ENCODE peak calls at places on chromosome 2, in seven cellular contexts. G, H, P, D, N, X and Q are unnamed samples.

GRCh38 chr2:102251042-102251848 is 60.1 kb upstream of the IL1RL1 start:
- DNase-seq in H (no peak), N (no peak), D (peak; percentile 72), P (peak; percentile 81), G (peak; percentile 69), X (no peak), Q (no peak)

GRCh38 chr2:27527182-27527581 is 30.5 kb downstream of the GCKR start:
- DNase-seq in P (no peak), G (no peak), D (no peak), X (no peak), H (no peak), N (no peak), Q (no peak)

GRCh38 chr2:104856086-104856972 is 2.4 kb downstream of the POU3F3 start:
- DNase-seq in N (no peak), D (no peak), H (no peak), G (no peak), P (no peak), X (no peak), Q (no peak)

GRCh38 chr2:103292570-103293265 is 530.9 kb downstream of the TMEM182 start:
- DNase-seq in X (no peak), P (no peak), N (no peak), G (peak; percentile 27), D (no peak), H (no peak), Q (no peak)

GRCh38 chr2:190759749-190760213 is 110.9 kb downstream of the NAB1 start:
- DNase-seq in G (no peak), H (no peak), P (no peak), D (no peak), X (peak; percentile 36), N (no peak), Q (no peak)

GRCh38 chr2:237879058-237879430 is 19.6 kb downstream of the RAMP1 start:
- DNase-seq in G (no peak), P (no peak), D (no peak), H (no peak), X (no peak), N (no peak), Q (no peak)

GRCh38 chr2:156540706-156541105 is 104.5 kb downstream of the GPD2 start:
- DNase-seq in X (no peak), P (no peak), D (no peak), H (no peak), G (no peak), N (no peak), Q (no peak)

GRCh38 chr2:63048367-63049171 is 2.1 kb upstream of the OTX1 start:
- DNase-seq in X (no peak), N (no peak), G (peak; percentile 57), H (no peak), P (peak; percentile 25), D (no peak), Q (no peak)

GRCh38 chr2:98554116-98554861 is 54.0 kb downstream of the COA5 start:
- DNase-seq in D (no peak), X (no peak), P (no peak), G (no peak), N (no peak), H (no peak), Q (no peak)

GRCh38 chr2:36473230-36473629 is 117.7 kb downstream of the CRIM1 start:
- DNase-seq in D (no peak), X (no peak), G (no peak), N (no peak), H (no peak), P (no peak), Q (no peak)

GRCh38 chr2:35931626-35932025 is 424.0 kb upstream of the CRIM1 start:
- DNase-seq in P (no peak), D (no peak), H (no peak), G (no peak), N (no peak), X (no peak), Q (no peak)

GRCh38 chr2:215712850-215713230 is 277.0 kb upstream of the FN1 start:
- DNase-seq in X (no peak), N (no peak), H (no peak), G (no peak), P (no peak), D (no peak), Q (no peak)

GRCh38 chr2:117980783-117981676 is 32.8 kb downstream of the CCDC93 start:
- DNase-seq in X (peak; percentile 81), H (no peak), G (no peak), N (no peak), P (no peak), D (no peak), Q (no peak)

GRCh38 chr2:57479994-57480393 is 566.6 kb upstream of the VRK2 start:
- DNase-seq in N (no peak), P (no peak), X (no peak), G (no peak), D (no peak), H (no peak), Q (no peak)

GRCh38 chr2:239894276-239894675 is 130.9 kb downstream of the NDUFA10 start:
- DNase-seq in H (no peak), P (no peak), X (no peak), D (no peak), N (no peak), G (no peak), Q (no peak)

GRCh38 chr2:39455826-39456225 is 18.7 kb upstream of the MAP4K3 start:
- DNase-seq in D (no peak), G (no peak), P (no peak), H (no peak), X (no peak), N (no peak), Q (no peak)

GRCh38 chr2:17947113-17947512 is 68.6 kb downstream of the KCNS3 start:
- DNase-seq in P (no peak), D (no peak), N (no peak), G (no peak), H (no peak), X (no peak), Q (no peak)

GRCh38 chr2:144834363-144834762 is 314.4 kb upstream of the ZEB2 start:
- DNase-seq in X (no peak), H (no peak), P (no peak), G (no peak), N (no peak), D (no peak), Q (no peak)

GRCh38 chr2:173978447-173978846 is 13.3 kb upstream of the SP3 start:
- DNase-seq in N (no peak), P (no peak), G (no peak), H (no peak), X (no peak), D (no peak), Q (no peak)

GRCh38 chr2:39631715-39632114 is 34.0 kb upstream of the TMEM178A start:
- DNase-seq in X (peak; percentile 96), D (no peak), G (no peak), P (no peak), N (no peak), H (no peak), Q (no peak)

GRCh38 chr2:241049739-241050623 is 51.6 kb downstream of the SNED1 start:
- DNase-seq in H (peak; percentile 7), P (peak; percentile 13), N (no peak), X (no peak), G (peak; percentile 84), D (peak; percentile 16), Q (peak; percentile 3)

GRCh38 chr2:40451926-40452605 is at the start of gene SLC8A1:
- DNase-seq in P (no peak), N (no peak), H (peak; percentile 70), D (peak; percentile 53), X (no peak), G (peak; percentile 73), Q (no peak)

GRCh38 chr2:37267685-37268084 is 36.2 kb downstream of the NDUFAF7 start:
- DNase-seq in P (no peak), D (no peak), N (no peak), G (no peak), X (no peak), H (no peak), Q (no peak)

GRCh38 chr2:29011650-29012060 is 30.6 kb downstream of the TOGARAM2 start:
- DNase-seq in G (no peak), D (peak; percentile 84), X (no peak), H (peak; percentile 58), P (no peak), N (peak; percentile 42), Q (no peak)

GRCh38 chr2:129922571-129923264 is 56.7 kb upstream of the RAB6C start:
- DNase-seq in X (no peak), N (no peak), P (no peak), H (no peak), D (no peak), G (peak; percentile 23), Q (no peak)

GRCh38 chr2:2107627-2108026 is 223.4 kb downstream of the MYT1L start:
- DNase-seq in H (no peak), P (no peak), G (no peak), X (no peak), N (no peak), D (no peak), Q (no peak)

GRCh38 chr2:9693138-9693520 is 62.3 kb upstream of the YWHAQ start:
- DNase-seq in G (no peak), N (peak; percentile 75), X (no peak), D (peak; percentile 40), H (no peak), P (no peak), Q (no peak)

GRCh38 chr2:105812180-105813044 is 67.7 kb downstream of the NCK2 start:
- DNase-seq in H (no peak), P (no peak), N (no peak), X (no peak), D (peak; percentile 40), G (no peak), Q (no peak)

GRCh38 chr2:184599054-184599874 is 935 bp downstream of the ZNF804A start:
- DNase-seq in H (no peak), P (no peak), D (no peak), G (no peak), N (no peak), X (no peak), Q (no peak)

GRCh38 chr2:158546412-158547144 is 89.8 kb downstream of the PKP4 start:
- DNase-seq in H (no peak), G (no peak), P (no peak), X (no peak), N (no peak), D (no peak), Q (no peak)
- TF ChIP-seq CTCF in H (peak; percentile 7), G (no peak), P (no peak), X (no peak), N (no peak), D (no peak), Q (no peak)

DNA sequence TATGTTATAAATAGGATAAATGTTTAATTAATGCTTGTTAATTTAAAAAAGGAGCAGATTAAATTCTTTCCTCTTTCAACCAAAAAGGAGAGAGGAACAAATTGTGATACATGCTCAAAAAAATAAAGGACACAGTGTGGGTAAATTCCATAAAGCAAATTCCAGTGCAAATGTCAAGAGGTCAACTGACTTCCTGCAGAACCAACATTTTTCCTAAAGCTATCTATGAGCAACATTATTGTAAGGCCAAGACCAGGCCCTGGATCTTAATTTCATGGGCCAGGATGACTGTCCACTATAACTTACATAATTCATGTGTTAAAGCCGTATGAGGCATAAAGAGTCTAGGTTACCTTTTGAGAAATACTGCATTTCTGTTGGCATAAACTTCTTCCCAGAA is 93.9 kb upstream of the RPE start:
- DNase-seq in N (no peak), H (no peak), P (no peak), D (no peak), G (no peak), X (no peak), Q (no peak)
- TF ChIP-seq CTCF in N (no peak), H (no peak), P (no peak), D (no peak), G (no peak), X (no peak), Q (no peak)

GRCh38 chr2:74982581-74982980 is 24.1 kb downstream of the POLE4 start:
- DNase-seq in G (no peak), H (no peak), P (no peak), D (no peak), X (no peak), N (no peak), Q (no peak)
- TF ChIP-seq CTCF in G (no peak), H (peak; percentile 14), P (no peak), D (no peak), X (peak; percentile 15), N (no peak), Q (no peak)

GRCh38 chr2:151159109-151159690 is 102.5 kb downstream of the RBM43 start:
- DNase-seq in H (no peak), D (no peak), N (no peak), P (no peak), G (no peak), X (no peak), Q (no peak)
- TF ChIP-seq CTCF in H (no peak), D (no peak), N (no peak), P (no peak), G (no peak), X (no peak), Q (no peak)